ENCODE peak calls at places on chromosomes 4 and X, in seven cellular contexts. One of them, this sample, is unnamed.

GRCh38 chrX:123422875-123423274 is 238.8 kb downstream of the GRIA3 start:
- DNase-seq in kidney: no peak
- DNase-seq in MM.1S: peak
- DNase-seq in sigmoid colon: no peak
- DNase-seq in breast epithelium: no peak
- DNase-seq in right lobe of liver: no peak
- DNase-seq in coronary artery: no peak
- DNase-seq in this sample: no peak

GRCh38 chrX:65034641-65035450 is 58.6 kb upstream of the ZC4H2 start:
- DNase-seq in breast epithelium: peak
- DNase-seq in right lobe of liver: peak
- DNase-seq in sigmoid colon: peak
- DNase-seq in coronary artery: peak
- DNase-seq in kidney: peak
- DNase-seq in MM.1S: peak
- DNase-seq in this sample: peak

GRCh38 chr4:37970702-37971101 is 10.5 kb downstream of the PTTG2 start:
- DNase-seq in MM.1S: peak
- DNase-seq in right lobe of liver: peak
- DNase-seq in sigmoid colon: peak
- DNase-seq in coronary artery: peak
- DNase-seq in breast epithelium: peak
- DNase-seq in kidney: peak
- DNase-seq in this sample: no peak

GRCh38 chrX:119512145-119512800 is 44.0 kb downstream of the SLC25A5 start:
- DNase-seq in coronary artery: no peak
- DNase-seq in breast epithelium: peak
- DNase-seq in right lobe of liver: peak
- DNase-seq in sigmoid colon: peak
- DNase-seq in kidney: no peak
- DNase-seq in MM.1S: peak
- DNase-seq in this sample: no peak

GRCh38 chr4:101527186-101527585 is 179.9 kb upstream of the PPP3CA start:
- DNase-seq in MM.1S: peak
- DNase-seq in right lobe of liver: no peak
- DNase-seq in kidney: no peak
- DNase-seq in coronary artery: no peak
- DNase-seq in sigmoid colon: no peak
- DNase-seq in breast epithelium: no peak
- DNase-seq in this sample: no peak

GRCh38 chr4:112099701-112100289 is 45.5 kb upstream of the FAM241A start:
- DNase-seq in right lobe of liver: no peak
- DNase-seq in coronary artery: no peak
- DNase-seq in MM.1S: peak
- DNase-seq in breast epithelium: no peak
- DNase-seq in kidney: no peak
- DNase-seq in sigmoid colon: no peak
- DNase-seq in this sample: no peak

GRCh38 chrX:50903387-50904027 is 7.0 kb upstream of the BMP15 start:
- DNase-seq in coronary artery: no peak
- DNase-seq in kidney: no peak
- DNase-seq in MM.1S: peak
- DNase-seq in right lobe of liver: no peak
- DNase-seq in sigmoid colon: no peak
- DNase-seq in breast epithelium: no peak
- DNase-seq in this sample: peak

GRCh38 chr4:85756938-85757337 is 282.0 kb downstream of the ARHGAP24 start:
- DNase-seq in MM.1S: no peak
- DNase-seq in kidney: no peak
- DNase-seq in coronary artery: no peak
- DNase-seq in right lobe of liver: no peak
- DNase-seq in breast epithelium: no peak
- DNase-seq in sigmoid colon: no peak
- DNase-seq in this sample: no peak

GRCh38 chr4:107283587-107284559 is 247.8 kb upstream of the DKK2 start:
- DNase-seq in sigmoid colon: no peak
- DNase-seq in breast epithelium: no peak
- DNase-seq in MM.1S: no peak
- DNase-seq in coronary artery: no peak
- DNase-seq in right lobe of liver: no peak
- DNase-seq in kidney: no peak
- DNase-seq in this sample: no peak

GRCh38 chrX:131792789-131793462 is 230.2 kb upstream of the STK26 start:
- DNase-seq in breast epithelium: no peak
- DNase-seq in sigmoid colon: peak
- DNase-seq in MM.1S: peak
- DNase-seq in coronary artery: peak
- DNase-seq in kidney: peak
- DNase-seq in right lobe of liver: peak
- DNase-seq in this sample: no peak

GRCh38 chr4:143381171-143382118 is 44.8 kb downstream of the GAB1 start:
- DNase-seq in right lobe of liver: no peak
- DNase-seq in kidney: peak
- DNase-seq in MM.1S: peak
- DNase-seq in breast epithelium: peak
- DNase-seq in coronary artery: peak
- DNase-seq in sigmoid colon: peak
- DNase-seq in this sample: peak

GRCh38 chr4:143375326-143376073 is 38.8 kb downstream of the GAB1 start:
- DNase-seq in coronary artery: no peak
- DNase-seq in kidney: no peak
- DNase-seq in breast epithelium: no peak
- DNase-seq in right lobe of liver: no peak
- DNase-seq in sigmoid colon: no peak
- DNase-seq in MM.1S: peak
- DNase-seq in this sample: peak

GRCh38 chr4:143374771-143375170 is 38.1 kb downstream of the GAB1 start:
- DNase-seq in sigmoid colon: no peak
- DNase-seq in coronary artery: no peak
- DNase-seq in MM.1S: no peak
- DNase-seq in kidney: no peak
- DNase-seq in right lobe of liver: no peak
- DNase-seq in breast epithelium: no peak
- DNase-seq in this sample: no peak

GRCh38 chr4:143380651-143381050 is 44.0 kb downstream of the GAB1 start:
- DNase-seq in kidney: no peak
- DNase-seq in sigmoid colon: no peak
- DNase-seq in right lobe of liver: no peak
- DNase-seq in MM.1S: no peak
- DNase-seq in breast epithelium: no peak
- DNase-seq in coronary artery: no peak
- DNase-seq in this sample: no peak

GRCh38 chr4:143377635-143378099 is 41.0 kb downstream of the GAB1 start:
- DNase-seq in MM.1S: peak
- DNase-seq in coronary artery: no peak
- DNase-seq in sigmoid colon: no peak
- DNase-seq in kidney: no peak
- DNase-seq in breast epithelium: no peak
- DNase-seq in right lobe of liver: no peak
- DNase-seq in this sample: no peak
- H3K27ac ChIP-seq in MM.1S: peak
- H3K27ac ChIP-seq in coronary artery: peak
- H3K27ac ChIP-seq in sigmoid colon: peak
- H3K27ac ChIP-seq in kidney: peak
- H3K27ac ChIP-seq in breast epithelium: no peak
- H3K27ac ChIP-seq in right lobe of liver: peak
- H3K27ac ChIP-seq in this sample: peak

DNA sequence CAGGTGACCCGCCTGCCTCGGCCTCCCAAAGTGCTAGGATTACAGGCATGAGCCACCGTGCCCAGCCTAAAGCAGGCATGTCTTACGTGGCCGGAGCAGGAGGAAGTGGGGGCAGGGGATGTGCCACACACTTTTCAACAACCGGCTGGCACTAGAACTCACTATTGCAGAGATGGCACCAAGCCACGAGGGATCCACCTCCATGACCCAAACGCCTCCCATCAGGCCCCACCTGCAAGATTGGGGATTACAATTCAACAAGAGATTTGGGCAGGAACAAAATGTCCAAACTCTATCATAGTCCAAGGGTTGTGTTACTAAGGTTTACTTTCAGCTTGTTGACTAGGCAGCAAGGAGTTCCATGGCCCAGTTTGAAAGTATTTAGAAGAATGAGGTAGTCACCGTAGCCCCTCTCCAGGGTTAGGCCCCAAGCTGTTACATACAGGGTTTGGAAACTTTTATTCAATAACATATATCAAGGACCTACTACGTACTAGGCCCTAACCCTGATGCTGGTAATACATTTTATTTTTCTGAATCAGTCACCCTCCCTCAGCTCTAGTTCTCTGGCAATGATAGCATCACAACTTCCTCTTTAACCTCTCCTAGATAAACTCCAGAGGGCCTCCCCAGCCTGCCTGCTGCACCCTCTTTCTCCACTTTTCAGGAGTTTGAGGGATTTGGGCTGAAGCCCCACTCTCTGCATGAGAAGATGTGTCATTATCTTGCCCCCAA is 18.0 kb upstream of the TBC1D14 start:
- DNase-seq in coronary artery: no peak
- DNase-seq in kidney: no peak
- DNase-seq in sigmoid colon: no peak
- DNase-seq in right lobe of liver: peak
- DNase-seq in MM.1S: no peak
- DNase-seq in breast epithelium: no peak
- DNase-seq in this sample: no peak
- H3K27ac ChIP-seq in coronary artery: peak
- H3K27ac ChIP-seq in kidney: peak
- H3K27ac ChIP-seq in sigmoid colon: peak
- H3K27ac ChIP-seq in right lobe of liver: peak
- H3K27ac ChIP-seq in MM.1S: no peak
- H3K27ac ChIP-seq in breast epithelium: no peak
- H3K27ac ChIP-seq in this sample: no peak

GRCh38 chr4:52852696-52853095 is 9.4 kb upstream of the RASL11B start:
- DNase-seq in right lobe of liver: no peak
- DNase-seq in sigmoid colon: no peak
- DNase-seq in MM.1S: no peak
- DNase-seq in breast epithelium: no peak
- DNase-seq in coronary artery: no peak
- DNase-seq in kidney: no peak
- DNase-seq in this sample: no peak
- H3K27ac ChIP-seq in right lobe of liver: no peak
- H3K27ac ChIP-seq in sigmoid colon: peak
- H3K27ac ChIP-seq in MM.1S: no peak
- H3K27ac ChIP-seq in breast epithelium: peak
- H3K27ac ChIP-seq in coronary artery: peak
- H3K27ac ChIP-seq in kidney: no peak
- H3K27ac ChIP-seq in this sample: no peak

GRCh38 chr4:144115519-144115918 is 25.0 kb downstream of the GYPA start:
- DNase-seq in breast epithelium: no peak
- DNase-seq in MM.1S: peak
- DNase-seq in right lobe of liver: no peak
- DNase-seq in sigmoid colon: no peak
- DNase-seq in kidney: no peak
- DNase-seq in coronary artery: no peak
- DNase-seq in this sample: no peak

DNA sequence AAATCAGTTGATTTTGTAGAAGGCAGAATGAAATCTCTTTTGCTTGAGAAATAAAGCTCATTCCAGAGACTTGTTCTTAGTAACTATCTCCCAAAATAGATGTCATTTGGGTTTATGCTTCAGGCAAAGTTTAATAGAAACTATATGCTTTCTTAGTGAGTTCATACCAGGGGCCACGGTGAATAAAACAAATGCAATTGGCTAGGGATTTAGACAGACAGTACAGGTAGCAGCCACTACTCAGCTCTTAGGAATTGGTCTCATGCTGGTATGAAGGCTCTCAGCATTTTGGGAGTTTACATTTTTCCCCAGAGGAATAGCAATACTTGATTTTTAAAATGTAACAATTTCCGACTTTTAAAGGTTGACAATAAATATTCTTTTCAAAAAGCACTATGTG is 27.0 kb downstream of the GYPA start:
- DNase-seq in MM.1S: no peak
- DNase-seq in kidney: no peak
- DNase-seq in sigmoid colon: no peak
- DNase-seq in breast epithelium: no peak
- DNase-seq in right lobe of liver: no peak
- DNase-seq in coronary artery: no peak
- DNase-seq in this sample: no peak
- H3K27ac ChIP-seq in MM.1S: no peak
- H3K27ac ChIP-seq in kidney: no peak
- H3K27ac ChIP-seq in sigmoid colon: no peak
- H3K27ac ChIP-seq in breast epithelium: no peak
- H3K27ac ChIP-seq in right lobe of liver: no peak
- H3K27ac ChIP-seq in coronary artery: no peak
- H3K27ac ChIP-seq in this sample: no peak

DNA sequence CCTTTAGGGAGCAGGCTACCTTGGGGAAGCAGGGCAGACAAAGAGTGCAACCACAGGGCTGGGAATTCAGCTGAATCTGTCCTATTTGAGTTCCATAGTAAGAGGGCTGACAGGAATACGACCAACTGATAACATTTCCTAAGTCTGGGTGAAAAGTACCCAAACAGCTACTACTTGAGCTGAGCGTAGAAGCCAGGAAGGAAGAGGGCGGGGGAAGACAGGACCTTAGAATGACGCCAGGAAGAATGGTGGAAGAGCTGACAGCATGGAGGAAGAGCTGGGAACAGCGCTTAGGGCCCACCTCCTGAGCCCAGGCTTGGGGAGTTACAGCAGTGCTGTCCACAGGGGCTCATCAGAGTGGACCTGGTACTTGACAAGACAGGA is 14.4 kb downstream of the MECP2 start:
- DNase-seq in sigmoid colon: no peak
- DNase-seq in breast epithelium: no peak
- DNase-seq in right lobe of liver: no peak
- DNase-seq in coronary artery: no peak
- DNase-seq in MM.1S: no peak
- DNase-seq in kidney: no peak
- DNase-seq in this sample: no peak
- H3K27ac ChIP-seq in sigmoid colon: peak
- H3K27ac ChIP-seq in breast epithelium: no peak
- H3K27ac ChIP-seq in right lobe of liver: no peak
- H3K27ac ChIP-seq in coronary artery: peak
- H3K27ac ChIP-seq in MM.1S: no peak
- H3K27ac ChIP-seq in kidney: peak
- H3K27ac ChIP-seq in this sample: no peak

GRCh38 chr4:152458801-152459302 is 77.0 kb downstream of the FBXW7 start:
- DNase-seq in sigmoid colon: no peak
- DNase-seq in right lobe of liver: no peak
- DNase-seq in breast epithelium: no peak
- DNase-seq in MM.1S: peak
- DNase-seq in coronary artery: no peak
- DNase-seq in kidney: no peak
- DNase-seq in this sample: no peak
- H3K27ac ChIP-seq in sigmoid colon: no peak
- H3K27ac ChIP-seq in right lobe of liver: peak
- H3K27ac ChIP-seq in breast epithelium: no peak
- H3K27ac ChIP-seq in MM.1S: peak
- H3K27ac ChIP-seq in coronary artery: no peak
- H3K27ac ChIP-seq in kidney: no peak
- H3K27ac ChIP-seq in this sample: no peak

GRCh38 chr4:123266221-123266620 is 130.4 kb upstream of the SPRY1 start:
- DNase-seq in sigmoid colon: no peak
- DNase-seq in breast epithelium: no peak
- DNase-seq in coronary artery: no peak
- DNase-seq in kidney: no peak
- DNase-seq in MM.1S: no peak
- DNase-seq in right lobe of liver: no peak
- DNase-seq in this sample: no peak
- H3K27ac ChIP-seq in sigmoid colon: no peak
- H3K27ac ChIP-seq in breast epithelium: no peak
- H3K27ac ChIP-seq in coronary artery: no peak
- H3K27ac ChIP-seq in kidney: no peak
- H3K27ac ChIP-seq in MM.1S: no peak
- H3K27ac ChIP-seq in right lobe of liver: no peak
- H3K27ac ChIP-seq in this sample: no peak

GRCh38 chr4:1293981-1294380 is 4.3 kb downstream of the MAEA start:
- DNase-seq in MM.1S: no peak
- DNase-seq in kidney: peak
- DNase-seq in sigmoid colon: peak
- DNase-seq in breast epithelium: no peak
- DNase-seq in coronary artery: no peak
- DNase-seq in right lobe of liver: no peak
- DNase-seq in this sample: no peak
- H3K27ac ChIP-seq in MM.1S: no peak
- H3K27ac ChIP-seq in kidney: no peak
- H3K27ac ChIP-seq in sigmoid colon: no peak
- H3K27ac ChIP-seq in breast epithelium: peak
- H3K27ac ChIP-seq in coronary artery: peak
- H3K27ac ChIP-seq in right lobe of liver: no peak
- H3K27ac ChIP-seq in this sample: no peak

This sample was measured in caudate nucleus.